ENCODE peak calls at places on chromosomes 11 and 22, in ten cellular contexts. B is NCI-H2171 treated with DMSO at 0.1 percent for 48 hours; O is left colon; F is nephron progenitor cell; X is NCI-H1417; T is NCI-H774; M is prostate gland; Y is T-helper 2 cell treated with Interferon-gamma antibody and Interleukin-4, amounts not matched to agents 5 μg/mL and 100 μg/mL, for 36 hours; C is AG09309; G is H9. K is an unnamed sample.

GRCh38 chr11:36361901-36362391 is 65.9 kb downstream of the PRR5L start:
- DNase-seq in T (no peak), Y (no peak), X (no peak), B (no peak), O (no peak), G (peak), M (no peak), C (peak), F (peak), K (no peak)

GRCh38 chr22:23532756-23533155 is 47.3 kb downstream of the IGLL1 start:
- DNase-seq in G (peak), Y (no peak), C (no peak), B (no peak), F (no peak), M (no peak), X (no peak), T (no peak), O (no peak), K (no peak)

GRCh38 chr22:24695958-24696511 is 78.5 kb downstream of the PIWIL3 start:
- DNase-seq in F (peak), X (no peak), C (no peak), O (peak), Y (no peak), M (no peak), G (peak), B (peak), T (no peak), K (no peak)

GRCh38 chr11:119148855-119149370 is at the start of gene ABCG4:
- DNase-seq in Y (no peak), B (no peak), C (no peak), T (no peak), F (peak), G (peak), O (peak), M (no peak), X (peak), K (no peak)

GRCh38 chr11:92929168-92930053 is 40.0 kb upstream of the MTNR1B start:
- DNase-seq in C (no peak), T (no peak), F (no peak), M (no peak), G (no peak), B (no peak), O (no peak), X (no peak), Y (no peak), K (no peak)

GRCh38 chr22:45468872-45469572 is 33.7 kb upstream of the FBLN1 start:
- DNase-seq in X (no peak), T (no peak), B (no peak), F (no peak), Y (no peak), M (no peak), G (no peak), O (no peak), C (no peak), K (no peak)

GRCh38 chr11:61814242-61814957 is 2.4 kb downstream of the FADS1 start:
- DNase-seq in T (peak), F (no peak), X (no peak), O (peak), Y (peak), M (no peak), B (peak), C (no peak), G (peak), K (no peak)

GRCh38 chr11:67369275-67369674 is 4.1 kb downstream of the CLCF1 start:
- DNase-seq in G (no peak), X (no peak), C (no peak), Y (no peak), O (no peak), F (no peak), T (no peak), M (no peak), B (no peak), K (no peak)

GRCh38 chr11:8067567-8067928 is 13.5 kb upstream of the TUB start:
- DNase-seq in T (no peak), X (no peak), Y (no peak), G (no peak), M (no peak), C (no peak), O (no peak), F (no peak), B (no peak), K (no peak)